ENCODE peak calls at places on chromosomes 1 and 21, in nine cellular contexts. P is endothelial cell of umbilical vein, U is GM23248, E is fibroblast of lung, A is neural progenitor cell, R is trophoblast cell, N is IMR-90, Y is adipocyte, V is neuronal stem cell. M is an unnamed sample.

GRCh38 chr1:193726722-193727121 is 540.3 kb upstream of the B3GALT2 start:
- DNase-seq in Y (no peak), A (no peak), R (no peak), N (no peak), V (no peak), U (no peak), E (no peak), P (no peak), M (no peak)

GRCh38 chr1:52927219-52928082 is at the start of gene SCP2:
- DNase-seq in E (peak; percentile 68), Y (peak; percentile 83), V (peak; percentile 69), U (peak; percentile 89), A (peak; percentile 89), N (peak; percentile 56), P (peak; percentile 68), R (peak; percentile 69), M (peak; percentile 38)

GRCh38 chr1:246497331-246497915 is 9.7 kb downstream of the SMYD3 start:
- DNase-seq in R (no peak), U (peak; percentile 79), E (peak; percentile 63), Y (peak; percentile 91), N (peak; percentile 79), V (peak; percentile 58), P (peak; percentile 77), A (peak; percentile 66), M (peak; percentile 33)

GRCh38 chr1:157697781-157698569 is 2.6 kb downstream of the FCRL3 start:
- DNase-seq in N (no peak), E (no peak), A (no peak), Y (no peak), P (no peak), U (no peak), R (no peak), V (no peak), M (no peak)

GRCh38 chr1:153354515-153355193 is 3.0 kb upstream of the S100A9 start:
- DNase-seq in Y (no peak), E (no peak), A (no peak), N (no peak), P (no peak), R (no peak), V (no peak), U (no peak), M (no peak)

GRCh38 chr1:236140705-236141446 is 1.5 kb upstream of the GPR137B start:
- DNase-seq in A (no peak), V (no peak), E (no peak), U (no peak), P (no peak), N (peak; percentile 3), Y (no peak), R (no peak), M (no peak)

GRCh38 chr1:95286479-95286878 is 52.5 kb downstream of the RWDD3 start:
- DNase-seq in E (no peak), U (no peak), Y (no peak), P (no peak), V (no peak), R (no peak), A (peak; percentile 23), N (no peak), M (no peak)

GRCh38 chr1:46004491-46004890 is 127.9 kb downstream of the PIK3R3 start:
- DNase-seq in U (no peak), A (no peak), N (no peak), E (no peak), V (no peak), P (no peak), R (no peak), Y (no peak), M (no peak)

GRCh38 chr1:109579496-109579895 is 31.1 kb downstream of the GNAI3 start:
- DNase-seq in V (no peak), Y (no peak), A (no peak), E (peak; percentile 68), N (peak; percentile 28), P (no peak), R (no peak), U (peak; percentile 43), M (no peak)

GRCh38 chr1:180967558-180967957 is 54.9 kb downstream of the KIAA1614 start:
- DNase-seq in R (no peak), P (no peak), V (no peak), Y (no peak), A (no peak), E (no peak), N (no peak), U (no peak), M (no peak)

GRCh38 chr1:30514137-30514654 is 209.2 kb downstream of the MATN1 start:
- DNase-seq in Y (no peak), P (no peak), N (no peak), U (no peak), A (no peak), R (no peak), V (no peak), E (no peak), M (no peak)

DNA sequence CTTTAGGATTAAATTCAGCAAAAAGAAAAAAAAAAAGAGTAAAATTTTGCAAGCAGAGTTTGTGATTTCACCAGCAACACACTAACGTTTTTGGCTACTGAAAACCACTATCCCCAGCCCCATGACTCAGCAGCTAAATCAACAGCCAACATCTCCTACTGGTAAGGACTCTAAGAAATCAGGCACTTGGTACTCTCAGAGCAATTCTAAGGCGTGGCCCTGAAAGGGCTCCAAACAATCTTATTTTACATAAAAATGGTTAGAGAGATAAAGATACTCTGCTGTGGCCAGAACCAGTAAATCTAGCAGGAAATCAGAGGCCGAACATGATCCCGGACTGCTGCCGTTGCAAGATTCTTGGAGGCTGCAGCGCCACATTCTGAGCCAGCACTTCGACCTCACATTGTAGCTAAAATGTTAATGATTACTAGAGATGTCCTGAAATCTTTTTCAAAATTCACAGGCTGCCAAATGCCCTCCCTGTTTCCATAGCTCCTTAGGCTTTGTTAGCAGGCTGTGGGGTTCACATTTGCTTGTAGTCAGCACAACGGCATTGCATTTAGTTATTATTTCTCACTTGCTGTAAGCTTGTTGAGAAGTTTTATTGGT is 1.7 kb upstream of the ENO1 start:
- DNase-seq in Y (peak; percentile 93), E (peak; percentile 97), P (peak; percentile 55), V (no peak), N (peak; percentile 97), U (peak; percentile 97), R (peak; percentile 82), A (no peak), M (no peak)
- H3K9ac ChIP-seq in Y (peak overlapping the region; percentile 100), E (no peak overlapping the region), P (no peak overlapping the region), V (no peak overlapping the region), N (peak overlapping the region; percentile 75), U (peak overlapping the region; percentile 98), R (no peak overlapping the region), A (no peak overlapping the region), M (peak overlapping the region; percentile 100)

GRCh38 chr21:41834252-41834925 is 44.8 kb downstream of the PRDM15 start:
- DNase-seq in R (no peak), P (no peak), E (no peak), A (no peak), V (no peak), Y (no peak), N (no peak), U (no peak), M (no peak)

GRCh38 chr21:41837756-41838297 is 41.3 kb downstream of the PRDM15 start:
- DNase-seq in N (no peak), P (no peak), Y (no peak), R (no peak), E (no peak), U (no peak), V (no peak), A (no peak), M (no peak)

GRCh38 chr21:41836166-41837015 is 42.8 kb downstream of the PRDM15 start:
- DNase-seq in A (no peak), V (no peak), E (no peak), R (no peak), P (no peak), U (no peak), Y (no peak), N (no peak), M (no peak)

GRCh38 chr21:41834926-41835663 is 44.0 kb downstream of the PRDM15 start:
- DNase-seq in A (no peak), V (no peak), E (no peak), R (no peak), U (no peak), N (no peak), Y (no peak), P (no peak), M (no peak)

GRCh38 chr21:41835711-41836154 is 43.4 kb downstream of the PRDM15 start:
- DNase-seq in U (no peak), N (no peak), Y (no peak), V (no peak), A (no peak), E (no peak), P (no peak), R (no peak), M (no peak)
- H3K4me3 ChIP-seq in U (no peak overlapping the region), N (no peak overlapping the region), Y (no peak overlapping the region), V (no peak overlapping the region), A (no peak overlapping the region), E (no peak overlapping the region), P (no peak overlapping the region), R (no peak overlapping the region), M (no peak overlapping the region)

GRCh38 chr1:25024631-25025350 is 94.7 kb upstream of the RUNX3 start:
- DNase-seq in Y (no peak), P (no peak), E (no peak), U (no peak), V (no peak), N (no peak), R (no peak), A (no peak), M (no peak)
- H3K9ac ChIP-seq in Y (no peak overlapping the region), P (no peak overlapping the region), E (no peak overlapping the region), U (no peak overlapping the region), V (no peak overlapping the region), N (no peak overlapping the region), R (no peak overlapping the region), A (no peak overlapping the region), M (no peak overlapping the region)

DNA sequence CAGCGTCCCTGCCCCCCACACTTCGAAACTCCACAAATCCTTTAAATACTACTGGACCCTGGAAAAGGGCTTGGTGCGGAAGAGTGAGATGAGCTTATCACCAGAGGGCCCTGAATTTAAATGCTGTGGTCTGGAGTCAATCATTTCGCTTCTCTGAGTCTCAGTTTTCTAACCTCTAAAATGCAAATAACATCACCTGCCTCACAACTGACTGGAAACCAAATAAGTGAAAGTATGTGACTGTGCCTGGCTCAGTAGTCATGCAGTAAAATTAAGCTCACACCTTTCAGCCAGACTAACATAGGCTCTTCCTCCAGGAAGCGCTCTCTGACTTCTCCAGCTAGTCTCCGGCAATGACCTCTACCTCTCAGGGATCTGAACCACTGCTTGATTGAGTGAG is 4.2 kb downstream of the GJA4 start:
- DNase-seq in Y (no peak), P (no peak), N (no peak), A (no peak), V (no peak), R (no peak), E (no peak), U (no peak), M (no peak)
- H3K4me3 ChIP-seq in Y (no peak overlapping the region), P (no peak overlapping the region), N (no peak overlapping the region), A (no peak overlapping the region), V (no peak overlapping the region), R (no peak overlapping the region), E (no peak overlapping the region), U (no peak overlapping the region), M (no peak overlapping the region)

DNA sequence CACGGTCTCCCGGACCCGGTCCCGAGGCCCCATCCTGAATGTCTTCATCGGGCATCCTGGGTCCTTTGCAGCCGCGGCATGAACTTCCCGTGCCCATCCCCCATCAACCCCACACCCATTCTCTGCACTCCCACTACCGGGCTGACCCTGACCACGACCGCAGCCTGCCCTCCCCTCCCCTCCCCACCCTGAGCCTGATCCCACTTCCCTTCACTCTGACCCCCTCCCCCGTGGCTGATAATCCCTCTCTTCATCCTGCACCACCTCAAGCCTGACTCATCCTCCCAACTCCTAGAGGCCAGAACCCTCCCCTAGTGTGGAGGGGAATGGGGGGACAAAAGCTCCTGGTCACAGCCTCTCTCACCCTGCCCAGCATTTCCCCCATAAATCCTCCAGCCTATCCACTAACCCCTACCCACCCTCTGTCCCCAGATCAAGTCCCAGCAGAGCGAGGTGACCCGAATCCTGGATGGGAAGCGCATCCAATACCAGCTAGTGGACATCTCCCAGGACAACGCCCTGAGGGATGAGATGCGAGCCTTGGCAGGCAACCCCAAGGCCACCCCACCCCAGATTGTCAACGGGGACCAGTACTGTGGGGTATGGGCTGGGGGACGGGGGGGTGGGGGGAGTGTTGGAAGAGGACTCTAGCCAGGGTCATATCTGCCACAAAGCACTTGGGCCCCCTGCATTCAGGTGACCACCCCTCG is 602 bp downstream of the SH3BGRL3 start:
- DNase-seq in N (peak; percentile 48), Y (peak; percentile 64), V (no peak), P (peak; percentile 15), U (peak; percentile 80), E (peak; percentile 53), R (no peak), A (no peak), M (no peak)
- H3K9ac ChIP-seq in N (peak overlapping the region; percentile 96), Y (peak overlapping the region; percentile 93), V (peak overlapping the region; percentile 78), P (peak overlapping the region; percentile 82), U (peak overlapping the region; percentile 87), E (peak overlapping the region; percentile 77), R (peak overlapping the region; percentile 75), A (peak overlapping the region; percentile 12), M (peak overlapping the region; percentile 77)